ENCODE peak calls at places on chromosomes 4 and X, in five cellular contexts. N, J, M, L and Y are unnamed samples.

GRCh38 chrX:104450316-104450715 is 115.7 kb upstream of the IL1RAPL2 start:
- DNase-seq in N (no peak), J (no peak), M (no peak), L (no peak), Y (no peak)

GRCh38 chr4:83118869-83119268 is 4.3 kb upstream of the PLAC8 start:
- DNase-seq in N (no peak), J (no peak), M (no peak), L (no peak), Y (no peak)

GRCh38 chrX:3195845-3196244 is 150.6 kb downstream of the MXRA5 start:
- DNase-seq in N (no peak), J (no peak), M (no peak), L (no peak), Y (no peak)

GRCh38 chrX:9707306-9708015 is 58.2 kb downstream of the GPR143 start:
- DNase-seq in N (no peak), J (no peak), M (no peak), L (no peak), Y (no peak)

GRCh38 chrX:154430916-154431315 is 2.4 kb downstream of the ATP6AP1 start:
- DNase-seq in N (peak; percentile 81), J (no peak), M (no peak), L (no peak), Y (no peak)

GRCh38 chr4:124640037-124640730 is 72.3 kb downstream of the ANKRD50 start:
- DNase-seq in N (no peak), J (no peak), M (peak; percentile 85), L (peak; percentile 90), Y (no peak)

GRCh38 chr4:33107813-33108212 is 2387.6 kb downstream of the PCDH7 start:
- DNase-seq in N (no peak), J (no peak), M (no peak), L (no peak), Y (no peak)

GRCh38 chrX:58051346-58051745 is 141.1 kb upstream of the ZXDA start:
- DNase-seq in N (no peak), J (no peak), M (no peak), L (no peak), Y (no peak)

GRCh38 chrX:34877451-34877850 is 65.1 kb upstream of the FAM47B start:
- DNase-seq in N (no peak), J (no peak), M (peak; percentile 36), L (peak; percentile 59), Y (no peak)

GRCh38 chr4:143339497-143339896 is 2.8 kb downstream of the GAB1 start:
- DNase-seq in N (no peak), J (no peak), M (no peak), L (no peak), Y (no peak)

GRCh38 chr4:3123201-3123671 is 48.8 kb downstream of the HTT start:
- DNase-seq in N (no peak), J (no peak), M (peak; percentile 37), L (peak; percentile 59), Y (no peak)

GRCh38 chr4:64617813-64618212 is 208.6 kb upstream of the TECRL start:
- DNase-seq in N (peak; percentile 8), J (no peak), M (peak; percentile 5), L (no peak), Y (peak; percentile 25)

GRCh38 chr4:75881476-75881875 is 20.8 kb downstream of the PPEF2 start:
- DNase-seq in N (no peak), J (no peak), M (no peak), L (no peak), Y (no peak)

GRCh38 chrX:22376369-22376768 is 103.7 kb downstream of the CBLL2 start:
- DNase-seq in N (no peak), J (no peak), M (no peak), L (no peak), Y (no peak)

GRCh38 chr4:8293131-8293975 is 23.8 kb downstream of the HTRA3 start:
- DNase-seq in N (no peak), J (no peak), M (no peak), L (no peak), Y (no peak)

GRCh38 chrX:122245175-122245574 is 938.9 kb upstream of the GRIA3 start:
- DNase-seq in N (no peak), J (no peak), M (no peak), L (no peak), Y (no peak)

GRCh38 chr4:82898322-82899243 is 2.0 kb upstream of the THAP9 start:
- DNase-seq in N (peak; percentile 49), J (no peak), M (peak; percentile 88), L (peak; percentile 91), Y (peak; percentile 44)

GRCh38 chrX:32778965-32779364 is 432.4 kb downstream of the DMD start:
- DNase-seq in N (no peak), J (no peak), M (no peak), L (no peak), Y (no peak)

GRCh38 chr4:87633239-87633638 is 16.8 kb upstream of the DMP1 start:
- DNase-seq in N (no peak), J (no peak), M (peak; percentile 60), L (peak; percentile 3), Y (no peak)

GRCh38 chr4:28481565-28481964 is 1620.9 kb downstream of the STIM2 start:
- DNase-seq in N (no peak), J (no peak), M (no peak), L (no peak), Y (no peak)

GRCh38 chrX:40169193-40170086 is 71.7 kb upstream of the BCOR start:
- DNase-seq in N (peak; percentile 84), J (no peak), M (peak; percentile 81), L (peak; percentile 75), Y (peak; percentile 82)
- H3K4me3 ChIP-seq in N (no peak overlapping the region), J (no peak overlapping the region), M (no peak overlapping the region), L (no peak overlapping the region), Y (peak overlapping the region; percentile 54)

DNA sequence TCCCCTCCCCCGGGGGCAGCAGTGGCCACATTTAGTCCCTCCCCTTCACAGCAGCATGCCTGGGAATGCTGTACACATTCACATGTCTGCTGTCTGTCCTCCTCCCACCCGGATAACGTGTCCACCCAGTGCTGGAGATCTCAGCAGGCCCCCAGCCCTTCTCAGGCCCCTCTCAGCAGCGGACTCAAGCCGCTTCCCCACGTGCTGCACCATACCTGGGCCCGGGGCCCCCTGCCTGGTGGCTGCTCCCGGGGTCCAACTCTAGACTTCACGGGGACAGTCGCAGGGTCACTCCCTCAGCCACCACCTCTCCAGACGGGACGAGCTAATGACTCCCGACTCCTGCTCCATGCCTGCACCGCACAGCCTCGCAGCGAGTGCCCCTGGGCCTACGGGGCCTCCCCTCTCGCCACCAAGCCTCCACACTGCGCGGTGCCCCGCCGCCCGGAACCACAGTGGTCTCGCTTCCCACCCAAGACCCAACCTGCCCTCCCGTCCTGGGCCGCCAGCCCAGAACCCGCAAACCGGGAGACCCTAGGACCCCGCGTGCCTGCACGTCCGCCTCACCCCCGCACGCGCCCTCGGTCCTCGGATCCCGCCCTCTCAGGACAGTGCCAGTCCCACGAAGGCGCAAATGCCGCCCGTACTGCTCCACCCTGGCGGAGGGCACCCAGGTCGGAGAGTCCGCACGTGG is 1.3 kb upstream of the PCGF3 start:
- DNase-seq in N (no peak), J (no peak), M (no peak), L (no peak), Y (no peak)
- TF ChIP-seq CTCF in N (no peak), J (no peak), M (no peak), L (no peak), Y (no peak)

GRCh38 chrX:71910526-71911022 is at the start of gene NHSL2:
- DNase-seq in N (no peak), J (no peak), M (no peak), L (peak; percentile 6), Y (peak; percentile 50)

GRCh38 chrX:71913156-71913950 is 2.7 kb downstream of the NHSL2 start:
- DNase-seq in N (no peak), J (no peak), M (no peak), L (no peak), Y (no peak)

GRCh38 chrX:71912156-71912555 is 1.5 kb downstream of the NHSL2 start:
- DNase-seq in N (no peak), J (no peak), M (no peak), L (no peak), Y (no peak)

GRCh38 chrX:71911023-71911730 is 532 bp downstream of the NHSL2 start:
- DNase-seq in N (peak; percentile 6), J (no peak), M (no peak), L (no peak), Y (peak; percentile 42)

GRCh38 chrX:71911731-71912050 is 1.0 kb downstream of the NHSL2 start:
- DNase-seq in N (no peak), J (no peak), M (no peak), L (no peak), Y (no peak)
- H3K4me3 ChIP-seq in N (no peak overlapping the region), J (peak overlapping the region; percentile 33), M (peak overlapping the region; percentile 35), L (no peak overlapping the region), Y (peak overlapping the region; percentile 65)

DNA sequence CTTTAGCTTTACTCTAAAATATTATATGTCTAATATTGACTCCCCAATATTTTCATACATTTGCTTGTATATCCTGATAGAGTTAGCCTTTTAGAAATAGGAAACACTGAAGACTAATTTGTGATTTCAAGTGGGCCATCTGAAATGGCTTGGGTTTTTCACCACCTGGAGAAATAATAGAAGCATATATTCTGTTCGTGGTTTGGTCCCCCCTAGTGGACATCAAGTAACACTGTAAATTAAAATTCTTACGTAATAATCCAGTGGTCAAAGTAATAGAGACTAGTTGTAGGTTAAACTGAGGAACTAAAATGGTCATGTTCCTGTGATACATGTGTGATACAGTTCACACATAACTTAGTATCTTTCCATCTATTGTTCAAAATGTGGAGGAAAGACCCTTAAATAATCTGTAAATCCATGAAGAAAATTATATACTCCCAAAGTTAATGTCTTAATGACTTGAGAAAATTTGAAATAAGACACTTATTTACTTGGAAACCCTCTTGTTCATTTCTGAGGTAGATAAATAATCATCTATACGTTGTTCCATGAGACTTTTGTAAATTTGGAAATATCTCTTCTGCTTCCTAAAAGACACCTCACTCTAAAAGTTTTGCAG is 79.8 kb upstream of the SMARCAD1 start:
- DNase-seq in N (peak; percentile 39), J (no peak), M (peak; percentile 55), L (peak; percentile 29), Y (peak; percentile 43)
- TF ChIP-seq CTCF in N (peak; percentile 18), J (peak; percentile 32), M (peak; percentile 55), L (peak; percentile 64), Y (peak; percentile 61)

GRCh38 chrX:136910565-136911040 is 30.1 kb upstream of the RBMX start:
- DNase-seq in N (no peak), J (no peak), M (peak; percentile 47), L (peak; percentile 42), Y (no peak)

GRCh38 chrX:136906921-136907510 is 26.5 kb upstream of the RBMX start:
- DNase-seq in N (no peak), J (no peak), M (no peak), L (no peak), Y (no peak)

GRCh38 chrX:136907626-136908025 is 27.1 kb upstream of the RBMX start:
- DNase-seq in N (no peak), J (no peak), M (no peak), L (no peak), Y (no peak)

GRCh38 chrX:136909119-136909705 is 28.7 kb upstream of the RBMX start:
- DNase-seq in N (peak; percentile 86), J (peak; percentile 75), M (peak; percentile 73), L (peak; percentile 45), Y (peak; percentile 72)

GRCh38 chrX:136909706-136910564 is 29.4 kb upstream of the RBMX start:
- DNase-seq in N (peak; percentile 90), J (peak; percentile 82), M (peak; percentile 94), L (peak; percentile 91), Y (peak; percentile 52)
- H3K4me3 ChIP-seq in N (peak overlapping the region; percentile 68), J (peak overlapping the region; percentile 50), M (peak overlapping the region; percentile 59), L (peak overlapping the region; percentile 53), Y (peak overlapping the region; percentile 70)